ENCODE peak calls at places on chromosomes 1 and 21, in five cellular contexts. A, T, F, R and H are unnamed samples.

GRCh38 chr1:52925571-52926005 is 1.5 kb upstream of the SCP2 start:
- DNase-seq in A (no peak), T (peak; percentile 27), F (no peak), R (no peak), H (no peak)

GRCh38 chr1:116273042-116273783 is 99.8 kb upstream of the ATP1A1 start:
- DNase-seq in A (no peak), T (no peak), F (no peak), R (no peak), H (no peak)

GRCh38 chr1:156692958-156693857 is 12.2 kb downstream of the CRABP2 start:
- DNase-seq in A (no peak), T (no peak), F (no peak), R (peak; percentile 51), H (no peak)

GRCh38 chr1:109846148-109846547 is 64.5 kb upstream of the CSF1 start:
- DNase-seq in A (no peak), T (no peak), F (no peak), R (no peak), H (no peak)

GRCh38 chr1:50968884-50969610 is 998 bp upstream of the CDKN2C start:
- DNase-seq in A (peak; percentile 76), T (peak; percentile 45), F (no peak), R (peak; percentile 66), H (peak; percentile 77)

GRCh38 chr21:40901690-40902089 is 54.7 kb upstream of the DSCAM start:
- DNase-seq in A (no peak), T (no peak), F (no peak), R (no peak), H (no peak)

GRCh38 chr1:13543927-13544556 is 30.2 kb upstream of the LRRC38 start:
- DNase-seq in A (no peak), T (peak; percentile 3), F (no peak), R (peak; percentile 38), H (no peak)

GRCh38 chr1:235067396-235068154 is 61.1 kb downstream of the TOMM20 start:
- DNase-seq in A (no peak), T (peak; percentile 100), F (peak; percentile 95), R (peak; percentile 89), H (peak; percentile 88)

GRCh38 chr1:74266001-74266400 is 30.8 kb downstream of the TNNI3K start:
- DNase-seq in A (no peak), T (no peak), F (no peak), R (no peak), H (no peak)

GRCh38 chr1:59915516-59915915 is 11.1 kb downstream of the CYP2J2 start:
- DNase-seq in A (no peak), T (no peak), F (no peak), R (no peak), H (no peak)

GRCh38 chr1:151187205-151187604 is 2.8 kb downstream of the VPS72 start:
- DNase-seq in A (no peak), T (no peak), F (no peak), R (no peak), H (peak; percentile 16)

GRCh38 chr1:198024782-198025181 is 107.6 kb downstream of the LHX9 start:
- DNase-seq in A (no peak), T (peak; percentile 59), F (no peak), R (no peak), H (no peak)

GRCh38 chr21:34800797-34801518 is 132.2 kb downstream of the CLIC6 start:
- DNase-seq in A (no peak), T (peak; percentile 57), F (no peak), R (no peak), H (no peak)

GRCh38 chr1:35505911-35506798 is 51.0 kb downstream of the KIAA0319L start:
- DNase-seq in A (peak; percentile 55), T (peak; percentile 84), F (peak; percentile 93), R (no peak), H (no peak)

GRCh38 chr1:207519505-207520399 is 23.8 kb downstream of the CR1 start:
- DNase-seq in A (no peak), T (no peak), F (no peak), R (no peak), H (no peak)

GRCh38 chr1:160169553-160170399 is 18.4 kb downstream of the ATP1A4 start:
- DNase-seq in A (peak; percentile 38), T (no peak), F (no peak), R (no peak), H (no peak)

GRCh38 chr1:72186733-72187307 is 95.5 kb downstream of the NEGR1 start:
- DNase-seq in A (no peak), T (peak; percentile 16), F (peak; percentile 11), R (no peak), H (no peak)
- TF ChIP-seq CTCF in A (no peak), T (peak; percentile 55), F (peak; percentile 73), R (no peak), H (peak; percentile 55)

GRCh38 chr1:218454700-218455282 is 109.7 kb downstream of the TGFB2 start:
- DNase-seq in A (no peak), T (peak; percentile 55), F (no peak), R (no peak), H (no peak)

GRCh38 chr1:218456449-218456848 is 111.3 kb downstream of the TGFB2 start:
- DNase-seq in A (no peak), T (no peak), F (no peak), R (no peak), H (no peak)

GRCh38 chr1:218447010-218447689 is 102.0 kb downstream of the TGFB2 start:
- DNase-seq in A (no peak), T (no peak), F (no peak), R (no peak), H (no peak)

DNA sequence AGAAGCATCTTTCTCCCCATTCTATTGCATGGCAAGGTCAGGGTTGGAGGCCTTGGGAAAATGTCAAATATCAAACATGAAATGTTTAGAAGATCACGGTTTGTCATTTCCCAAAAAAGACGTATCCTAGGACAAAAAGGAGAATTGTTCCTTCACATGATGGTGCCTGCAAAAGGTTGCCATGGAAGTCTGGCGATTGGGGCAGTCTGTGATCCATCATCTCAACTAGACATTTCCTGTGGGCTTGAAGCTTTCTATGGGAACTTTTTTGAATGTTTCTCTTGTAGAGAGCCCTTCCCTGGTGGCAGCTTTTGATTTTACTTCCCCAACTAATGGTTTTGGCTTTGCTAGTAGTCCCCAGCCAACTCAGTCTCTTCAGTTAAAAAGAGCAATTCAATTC is 106.3 kb downstream of the TGFB2 start:
- DNase-seq in A (no peak), T (no peak), F (no peak), R (no peak), H (no peak)
- TF ChIP-seq CTCF in A (no peak), T (no peak), F (no peak), R (no peak), H (no peak)

GRCh38 chr1:183844806-183845205 is 39.9 kb downstream of the RGL1 start:
- DNase-seq in A (no peak), T (no peak), F (no peak), R (no peak), H (no peak)
- TF ChIP-seq CTCF in A (no peak), T (no peak), F (no peak), R (no peak), H (no peak)

GRCh38 chr1:153213519-153213918 is 3.9 kb upstream of the PRR9 start:
- DNase-seq in A (no peak), T (no peak), F (no peak), R (no peak), H (no peak)

GRCh38 chr1:153220606-153221303 is 3.4 kb downstream of the PRR9 start:
- DNase-seq in A (no peak), T (no peak), F (no peak), R (no peak), H (no peak)

GRCh38 chr1:153217212-153217611 is at the start of gene PRR9:
- DNase-seq in A (no peak), T (peak; percentile 10), F (no peak), R (no peak), H (no peak)

GRCh38 chr1:153212201-153212600 is 5.2 kb upstream of the PRR9 start:
- DNase-seq in A (no peak), T (no peak), F (no peak), R (no peak), H (no peak)

GRCh38 chr1:153217744-153218416 is 496 bp downstream of the PRR9 start:
- DNase-seq in A (no peak), T (no peak), F (no peak), R (no peak), H (no peak)
- TF ChIP-seq CTCF in A (no peak), T (no peak), F (no peak), R (no peak), H (no peak)

GRCh38 chr1:27633640-27634165 is 1.3 kb downstream of the FGR start:
- DNase-seq in A (no peak), T (no peak), F (no peak), R (no peak), H (no peak)

GRCh38 chr1:27633298-27633610 is 1.7 kb downstream of the FGR start:
- DNase-seq in A (no peak), T (no peak), F (no peak), R (no peak), H (no peak)

GRCh38 chr1:27635410-27636142 is 591 bp upstream of the FGR start:
- DNase-seq in A (no peak), T (no peak), F (no peak), R (no peak), H (no peak)

GRCh38 chr1:27634982-27635362 is at the start of gene FGR:
- DNase-seq in A (no peak), T (no peak), F (no peak), R (peak; percentile 73), H (no peak)

GRCh38 chr1:27634166-27634981 is 611 bp downstream of the FGR start:
- DNase-seq in A (peak; percentile 63), T (peak; percentile 11), F (no peak), R (no peak), H (no peak)
- TF ChIP-seq CTCF in A (no peak), T (no peak), F (no peak), R (peak; percentile 20), H (no peak)

GRCh38 chr21:14376854-14377253 is 6.1 kb downstream of the HSPA13 start:
- DNase-seq in A (no peak), T (no peak), F (no peak), R (no peak), H (no peak)
- TF ChIP-seq CTCF in A (no peak), T (no peak), F (no peak), R (no peak), H (no peak)

DNA sequence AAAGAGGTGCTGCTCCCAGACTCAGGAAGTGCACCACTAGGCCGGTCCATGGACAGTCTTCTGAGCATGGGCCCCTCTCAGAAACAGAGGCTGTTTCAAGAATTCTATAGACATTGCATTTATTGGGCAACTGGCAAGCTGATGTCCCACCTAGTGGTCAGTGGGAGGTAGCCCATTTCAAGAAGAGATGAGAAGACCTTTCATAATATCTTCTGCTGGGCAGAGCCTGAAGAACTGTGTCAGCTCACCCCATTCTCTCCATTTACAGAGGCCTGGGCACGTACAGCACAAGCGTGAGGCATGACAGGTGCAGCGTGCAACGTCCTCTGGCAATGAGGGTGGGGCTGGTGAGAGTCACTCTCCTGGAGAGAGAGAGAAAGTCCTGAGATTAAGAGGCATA is 216.0 kb downstream of the DYRK1A start:
- DNase-seq in A (peak; percentile 67), T (peak; percentile 54), F (no peak), R (no peak), H (no peak)
- TF ChIP-seq CTCF in A (peak; percentile 43), T (peak; percentile 77), F (peak; percentile 51), R (peak; percentile 19), H (peak; percentile 67)